ENCODE peak calls at places on chromosomes 7 and 10, in nine cellular contexts. One of them, this sample, is unnamed.

GRCh38 chr7:94396606-94397005 is 1.9 kb downstream of the COL1A2 start:
- DNase-seq in ovary: no peak
- DNase-seq in H9: no peak
- DNase-seq in CD4-positive, alpha-beta T cell: no peak
- DNase-seq in BE2C: no peak
- DNase-seq in kidney epithelial cell: no peak
- DNase-seq in GM10248: no peak
- DNase-seq in foreskin keratinocyte: no peak
- DNase-seq in stomach: no peak
- DNase-seq in this sample: no peak

GRCh38 chr10:63593576-63593975 is 72.4 kb downstream of the REEP3 start:
- DNase-seq in foreskin keratinocyte: no peak
- DNase-seq in CD4-positive, alpha-beta T cell: no peak
- DNase-seq in GM10248: no peak
- DNase-seq in stomach: no peak
- DNase-seq in kidney epithelial cell: no peak
- DNase-seq in ovary: no peak
- DNase-seq in BE2C: peak
- DNase-seq in H9: no peak
- DNase-seq in this sample: no peak

GRCh38 chr10:3761916-3762708 is 22.9 kb downstream of the KLF6 start:
- DNase-seq in CD4-positive, alpha-beta T cell: no peak
- DNase-seq in stomach: no peak
- DNase-seq in H9: peak
- DNase-seq in BE2C: no peak
- DNase-seq in foreskin keratinocyte: peak
- DNase-seq in ovary: no peak
- DNase-seq in GM10248: no peak
- DNase-seq in kidney epithelial cell: no peak
- DNase-seq in this sample: no peak

GRCh38 chr10:131695814-131696165 is 205.0 kb upstream of the PPP2R2D start:
- DNase-seq in kidney epithelial cell: no peak
- DNase-seq in CD4-positive, alpha-beta T cell: no peak
- DNase-seq in BE2C: no peak
- DNase-seq in ovary: no peak
- DNase-seq in H9: no peak
- DNase-seq in foreskin keratinocyte: no peak
- DNase-seq in stomach: no peak
- DNase-seq in GM10248: no peak
- DNase-seq in this sample: no peak

GRCh38 chr10:70728328-70728727 is 56.0 kb downstream of the ADAMTS14 start:
- DNase-seq in BE2C: no peak
- DNase-seq in ovary: no peak
- DNase-seq in kidney epithelial cell: no peak
- DNase-seq in stomach: no peak
- DNase-seq in foreskin keratinocyte: peak
- DNase-seq in H9: no peak
- DNase-seq in GM10248: no peak
- DNase-seq in CD4-positive, alpha-beta T cell: no peak
- DNase-seq in this sample: no peak

GRCh38 chr10:131933016-131933694 is 32.3 kb downstream of the PPP2R2D start:
- DNase-seq in GM10248: no peak
- DNase-seq in BE2C: no peak
- DNase-seq in stomach: no peak
- DNase-seq in CD4-positive, alpha-beta T cell: no peak
- DNase-seq in foreskin keratinocyte: no peak
- DNase-seq in kidney epithelial cell: no peak
- DNase-seq in H9: no peak
- DNase-seq in ovary: peak
- DNase-seq in this sample: no peak

GRCh38 chr10:92847185-92847864 is 995 bp upstream of the EXOC6 start:
- DNase-seq in GM10248: no peak
- DNase-seq in ovary: no peak
- DNase-seq in foreskin keratinocyte: peak
- DNase-seq in BE2C: no peak
- DNase-seq in CD4-positive, alpha-beta T cell: no peak
- DNase-seq in H9: no peak
- DNase-seq in kidney epithelial cell: no peak
- DNase-seq in stomach: no peak
- DNase-seq in this sample: no peak

GRCh38 chr10:27558612-27559020 is 54.5 kb downstream of the RAB18 start:
- DNase-seq in GM10248: peak
- DNase-seq in foreskin keratinocyte: peak
- DNase-seq in kidney epithelial cell: peak
- DNase-seq in CD4-positive, alpha-beta T cell: no peak
- DNase-seq in stomach: peak
- DNase-seq in H9: peak
- DNase-seq in BE2C: peak
- DNase-seq in ovary: peak
- DNase-seq in this sample: peak

GRCh38 chr10:104580321-104580720 is 60.8 kb upstream of the SORCS3 start:
- DNase-seq in ovary: no peak
- DNase-seq in BE2C: no peak
- DNase-seq in foreskin keratinocyte: peak
- DNase-seq in H9: no peak
- DNase-seq in kidney epithelial cell: no peak
- DNase-seq in stomach: no peak
- DNase-seq in GM10248: no peak
- DNase-seq in CD4-positive, alpha-beta T cell: no peak
- DNase-seq in this sample: no peak

GRCh38 chr10:61904711-61905445 is 3.4 kb downstream of the ARID5B start:
- DNase-seq in CD4-positive, alpha-beta T cell: no peak
- DNase-seq in H9: no peak
- DNase-seq in BE2C: peak
- DNase-seq in stomach: no peak
- DNase-seq in ovary: no peak
- DNase-seq in GM10248: peak
- DNase-seq in foreskin keratinocyte: peak
- DNase-seq in kidney epithelial cell: no peak
- DNase-seq in this sample: peak

DNA sequence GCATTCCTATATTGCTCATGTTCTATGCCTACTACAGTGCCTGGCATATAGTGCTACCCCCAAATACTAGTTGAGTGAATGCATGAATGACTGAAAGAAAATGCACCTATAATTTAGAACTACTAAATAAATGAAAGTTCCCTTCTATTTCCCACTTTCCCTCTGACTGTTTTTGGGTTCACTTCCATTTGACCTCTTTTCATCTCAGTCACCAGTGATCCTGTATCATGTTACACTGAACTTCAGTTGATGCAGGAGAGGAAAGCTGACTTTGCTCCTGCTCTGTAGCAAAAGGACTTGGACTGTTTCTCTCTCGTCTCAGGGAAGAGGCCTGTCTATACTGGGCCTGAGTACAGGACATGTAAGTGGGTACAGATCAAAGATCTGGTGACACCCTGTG is 122.5 kb downstream of the RNLS start:
- DNase-seq in H9: no peak
- DNase-seq in ovary: no peak
- DNase-seq in kidney epithelial cell: no peak
- DNase-seq in stomach: no peak
- DNase-seq in GM10248: no peak
- DNase-seq in BE2C: no peak
- DNase-seq in foreskin keratinocyte: no peak
- DNase-seq in CD4-positive, alpha-beta T cell: no peak
- DNase-seq in this sample: no peak
- TF ChIP-seq CTCF in H9: no peak
- TF ChIP-seq CTCF in ovary: no peak
- TF ChIP-seq CTCF in kidney epithelial cell: no peak
- TF ChIP-seq CTCF in stomach: no peak
- TF ChIP-seq CTCF in GM10248: no peak
- TF ChIP-seq CTCF in BE2C: no peak
- TF ChIP-seq CTCF in foreskin keratinocyte: no peak
- TF ChIP-seq CTCF in CD4-positive, alpha-beta T cell: no peak
- TF ChIP-seq CTCF in this sample: no peak

DNA sequence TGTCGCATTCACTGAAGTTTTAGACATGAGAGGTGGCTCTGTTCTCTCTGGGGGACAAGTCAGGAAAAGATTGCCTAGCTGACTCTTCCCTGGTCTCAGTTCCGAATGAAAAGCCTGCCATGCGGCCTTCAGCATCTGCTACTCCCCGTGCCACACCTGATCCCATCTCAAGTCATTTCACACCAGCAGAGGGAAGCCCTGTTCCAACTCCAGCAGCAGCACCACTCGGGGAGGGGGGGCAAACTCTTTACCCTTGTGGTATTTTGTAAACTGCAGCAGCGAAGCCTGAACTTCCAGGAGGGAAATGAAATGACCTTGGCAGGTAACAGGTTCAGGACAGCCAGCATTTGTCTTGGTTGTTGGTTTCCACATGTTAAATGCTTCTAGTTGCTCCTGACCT is 13.8 kb downstream of the LRRC4 start:
- DNase-seq in H9: no peak
- DNase-seq in kidney epithelial cell: no peak
- DNase-seq in foreskin keratinocyte: no peak
- DNase-seq in BE2C: no peak
- DNase-seq in stomach: peak
- DNase-seq in CD4-positive, alpha-beta T cell: no peak
- DNase-seq in GM10248: no peak
- DNase-seq in ovary: no peak
- DNase-seq in this sample: no peak
- TF ChIP-seq CTCF in H9: no peak
- TF ChIP-seq CTCF in kidney epithelial cell: peak
- TF ChIP-seq CTCF in foreskin keratinocyte: no peak
- TF ChIP-seq CTCF in BE2C: no peak
- TF ChIP-seq CTCF in stomach: no peak
- TF ChIP-seq CTCF in CD4-positive, alpha-beta T cell: no peak
- TF ChIP-seq CTCF in GM10248: no peak
- TF ChIP-seq CTCF in ovary: no peak
- TF ChIP-seq CTCF in this sample: no peak

GRCh38 chr7:38178695-38179344 is 775 bp downstream of the STARD3NL start:
- DNase-seq in H9: no peak
- DNase-seq in GM10248: peak
- DNase-seq in foreskin keratinocyte: peak
- DNase-seq in ovary: no peak
- DNase-seq in BE2C: no peak
- DNase-seq in CD4-positive, alpha-beta T cell: no peak
- DNase-seq in stomach: no peak
- DNase-seq in kidney epithelial cell: no peak
- DNase-seq in this sample: peak
- TF ChIP-seq CTCF in H9: no peak
- TF ChIP-seq CTCF in GM10248: no peak
- TF ChIP-seq CTCF in foreskin keratinocyte: peak
- TF ChIP-seq CTCF in ovary: no peak
- TF ChIP-seq CTCF in BE2C: no peak
- TF ChIP-seq CTCF in CD4-positive, alpha-beta T cell: no peak
- TF ChIP-seq CTCF in stomach: no peak
- TF ChIP-seq CTCF in kidney epithelial cell: no peak
- TF ChIP-seq CTCF in this sample: no peak

GRCh38 chr7:77989981-77990566 is 191.5 kb downstream of the PHTF2 start:
- DNase-seq in BE2C: peak
- DNase-seq in foreskin keratinocyte: no peak
- DNase-seq in kidney epithelial cell: no peak
- DNase-seq in CD4-positive, alpha-beta T cell: no peak
- DNase-seq in GM10248: no peak
- DNase-seq in stomach: peak
- DNase-seq in ovary: no peak
- DNase-seq in H9: peak
- DNase-seq in this sample: peak
- TF ChIP-seq CTCF in BE2C: peak
- TF ChIP-seq CTCF in foreskin keratinocyte: peak
- TF ChIP-seq CTCF in kidney epithelial cell: no peak
- TF ChIP-seq CTCF in CD4-positive, alpha-beta T cell: no peak
- TF ChIP-seq CTCF in GM10248: peak
- TF ChIP-seq CTCF in stomach: no peak
- TF ChIP-seq CTCF in ovary: no peak
- TF ChIP-seq CTCF in H9: peak
- TF ChIP-seq CTCF in this sample: no peak

This sample was measured in activated CD8-positive, alpha-beta T cell treated with anti-CD3 and anti-CD28 coated beads for 36 hours.